ENCODE peak calls at places on chromosomes 5 and 9, in seven cellular contexts. U is transverse colon, Z is heart left ventricle, N is brain microvascular endothelial cell, H is trophoblast cell, I is IMR-90, A is right cardiac atrium. L is an unnamed sample.
A peak's percentile ranks its signal among the peaks of the same experiment; 100 is the strongest.

GRCh38 chr5:56763711-56764466 is 51.5 kb upstream of the MAP3K1 start:
- DNase-seq in U (peak; percentile 25), Z (no peak), N (peak; percentile 46), H (peak; percentile 87), I (peak; percentile 65), A (no peak), L (no peak)

GRCh38 chr5:179143446-179143845 is 83.3 kb downstream of the ZNF354C start:
- DNase-seq in U (no peak), Z (no peak), N (no peak), H (no peak), I (peak; percentile 43), A (peak; percentile 40), L (no peak)

GRCh38 chr5:85049020-85049419 is 664.3 kb upstream of the EDIL3 start:
- DNase-seq in U (no peak), Z (no peak), N (peak; percentile 55), H (peak; percentile 3), I (peak; percentile 70), A (no peak), L (no peak)

GRCh38 chr5:33737697-33738096 is 154.1 kb downstream of the ADAMTS12 start:
- DNase-seq in U (no peak), Z (no peak), N (no peak), H (no peak), I (no peak), A (no peak), L (no peak)

GRCh38 chr5:88452820-88453219 is 184.2 kb upstream of the TMEM161B start:
- DNase-seq in U (no peak), Z (no peak), N (peak; percentile 24), H (no peak), I (peak; percentile 4), A (no peak), L (no peak)

GRCh38 chr9:74498616-74499095 is 1.5 kb downstream of the RORB start:
- DNase-seq in U (no peak), Z (no peak), N (no peak), H (no peak), I (no peak), A (peak; percentile 62), L (peak; percentile 5)

GRCh38 chr5:2203774-2204173 is 321.0 kb upstream of the IRX4 start:
- DNase-seq in U (no peak), Z (no peak), N (no peak), H (no peak), I (no peak), A (no peak), L (no peak)

GRCh38 chr9:69193685-69194032 is 19.6 kb downstream of the TJP2 start:
- DNase-seq in U (no peak), Z (no peak), N (no peak), H (no peak), I (no peak), A (no peak), L (no peak)

GRCh38 chr9:90331826-90332575 is 310.6 kb downstream of the DIRAS2 start:
- DNase-seq in U (no peak), Z (no peak), N (peak; percentile 40), H (no peak), I (peak; percentile 63), A (no peak), L (no peak)

GRCh38 chr5:140358738-140359310 is 1.2 kb upstream of the SLC4A9 start:
- DNase-seq in U (no peak), Z (no peak), N (peak; percentile 48), H (peak; percentile 24), I (peak; percentile 51), A (no peak), L (no peak)

GRCh38 chr5:143479394-143479793 is 75.9 kb upstream of the NR3C1 start:
- DNase-seq in U (no peak), Z (no peak), N (no peak), H (no peak), I (no peak), A (no peak), L (no peak)

GRCh38 chr5:44332360-44332971 is 56.8 kb downstream of the FGF10 start:
- DNase-seq in U (no peak), Z (no peak), N (peak; percentile 0), H (peak; percentile 2), I (peak; percentile 52), A (no peak), L (no peak)

GRCh38 chr5:39216621-39217020 is 2.7 kb downstream of the FYB1 start:
- DNase-seq in U (no peak), Z (no peak), N (no peak), H (no peak), I (no peak), A (no peak), L (no peak)

GRCh38 chr5:63837437-63837836 is 124.8 kb downstream of the HTR1A start:
- DNase-seq in U (no peak), Z (no peak), N (no peak), H (no peak), I (no peak), A (no peak), L (no peak)

GRCh38 chr9:80382523-80382922 is 810.8 kb downstream of the TLE4 start:
- DNase-seq in U (no peak), Z (no peak), N (peak; percentile 9), H (no peak), I (peak; percentile 1), A (no peak), L (no peak)

GRCh38 chr9:83219154-83219923 is 156.4 kb upstream of the RASEF start:
- DNase-seq in U (peak; percentile 73), Z (peak; percentile 86), N (peak; percentile 64), H (peak; percentile 53), I (peak; percentile 46), A (peak; percentile 90), L (peak; percentile 81)

GRCh38 chr5:17252543-17252942 is 35.1 kb downstream of the BASP1 start:
- DNase-seq in U (no peak), Z (no peak), N (no peak), H (peak; percentile 33), I (peak; percentile 42), A (no peak), L (no peak)

GRCh38 chr5:127871448-127872153 is 168.4 kb downstream of the CCDC192 start:
- DNase-seq in U (no peak), Z (no peak), N (peak; percentile 59), H (peak; percentile 46), I (no peak), A (no peak), L (no peak)

GRCh38 chr5:101260857-101261256 is 357.8 kb upstream of the ST8SIA4 start:
- DNase-seq in U (peak; percentile 24), Z (no peak), N (no peak), H (no peak), I (no peak), A (no peak), L (no peak)

GRCh38 chr5:40667171-40667663 is 12.5 kb upstream of the PTGER4 start:
- DNase-seq in U (no peak), Z (no peak), N (no peak), H (no peak), I (no peak), A (no peak), L (no peak)

GRCh38 chr9:93244510-93245436 is 60.8 kb downstream of the WNK2 start:
- DNase-seq in U (peak; percentile 42), Z (no peak), N (no peak), H (peak; percentile 95), I (no peak), A (peak; percentile 26), L (no peak)

GRCh38 chr5:138129347-138129746 is 9.9 kb downstream of the NME5 start:
- DNase-seq in U (no peak), Z (no peak), N (no peak), H (no peak), I (no peak), A (no peak), L (no peak)

GRCh38 chr5:138128344-138128743 is 10.9 kb downstream of the NME5 start:
- DNase-seq in U (no peak), Z (no peak), N (no peak), H (no peak), I (no peak), A (no peak), L (no peak)

GRCh38 chr5:138132543-138132942 is 6.7 kb downstream of the NME5 start:
- DNase-seq in U (no peak), Z (no peak), N (no peak), H (no peak), I (no peak), A (no peak), L (no peak)
- H3K4me3 ChIP-seq in U (no peak overlapping the region), Z (no peak overlapping the region), N (peak overlapping the region; percentile 40), H (no peak overlapping the region), I (no peak overlapping the region), A (peak overlapping the region; percentile 43), L (peak overlapping the region; percentile 34)

DNA sequence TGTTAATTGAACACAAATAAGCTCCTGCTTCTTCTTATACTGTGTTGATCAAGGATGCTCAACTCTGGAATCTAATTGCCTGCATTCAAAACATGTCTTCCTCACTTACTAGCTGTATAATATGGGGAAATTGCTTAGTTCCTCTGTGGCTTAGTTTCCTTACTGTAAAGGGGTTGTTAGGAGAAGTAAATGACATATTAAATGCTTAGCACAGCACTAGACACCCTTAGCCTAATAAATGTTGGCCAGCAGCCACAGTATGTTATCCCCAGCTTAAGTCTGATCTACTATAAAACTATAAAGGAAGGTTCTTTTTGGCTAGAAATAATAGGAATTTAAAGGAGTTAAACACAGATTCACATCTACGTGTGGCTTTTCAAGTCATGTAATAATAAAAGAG is 232.4 kb downstream of the PCSK1 start:
- DNase-seq in U (peak; percentile 22), Z (no peak), N (no peak), H (no peak), I (no peak), A (no peak), L (no peak)
- H3K27ac ChIP-seq in U (peak overlapping the region; percentile 58), Z (no peak overlapping the region), N (no peak overlapping the region), H (no peak overlapping the region), I (no peak overlapping the region), A (no peak overlapping the region), L (no peak overlapping the region)

GRCh38 chr9:8400378-8400777 is 600.8 kb upstream of the DMAC1 start:
- DNase-seq in U (no peak), Z (no peak), N (no peak), H (no peak), I (no peak), A (no peak), L (no peak)

GRCh38 chr9:8401961-8402701 is 602.6 kb upstream of the DMAC1 start:
- DNase-seq in U (no peak), Z (no peak), N (no peak), H (no peak), I (no peak), A (no peak), L (no peak)
- H3K27me3 ChIP-seq in U (no peaks in the 10 kb centered on the region), Z (no peaks in the 10 kb centered on the region), N (no peaks in the 10 kb centered on the region), H (no peaks in the 10 kb centered on the region), I (no peaks in the 10 kb centered on the region), A (no peaks in the 10 kb centered on the region), L (no peaks in the 10 kb centered on the region)

GRCh38 chr9:84266087-84266561 is 74.4 kb downstream of the SLC28A3 start:
- DNase-seq in U (no peak), Z (no peak), N (no peak), H (no peak), I (no peak), A (no peak), L (no peak)
- H3K4me3 ChIP-seq in U (no peak overlapping the region), Z (no peak overlapping the region), N (no peak overlapping the region), H (no peak overlapping the region), I (no peak overlapping the region), A (no peak overlapping the region), L (no peak overlapping the region)

GRCh38 chr5:13606051-13606450 is 338.4 kb downstream of the DNAH5 start:
- DNase-seq in U (no peak), Z (no peak), N (no peak), H (no peak), I (peak; percentile 42), A (no peak), L (no peak)
- H3K27ac ChIP-seq in U (no peak overlapping the region), Z (no peak overlapping the region), N (no peak overlapping the region), H (no peak overlapping the region), I (no peak overlapping the region), A (no peak overlapping the region), L (no peak overlapping the region)

L was measured in heart right ventricle.